ENCODE peak calls at places on chromosome 5, in seven cellular contexts. T, C, E, U, X, G and H are unnamed samples.

GRCh38 chr5:1052641-1053390 is 44.2 kb downstream of the NKD2 start:
- DNase-seq in T (no peak), C (no peak), E (peak; percentile 30), U (peak; percentile 45), X (no peak), G (no peak), H (no peak)

GRCh38 chr5:84430863-84431663 is 46.4 kb upstream of the EDIL3 start:
- DNase-seq in T (no peak), C (no peak), E (no peak), U (no peak), X (no peak), G (no peak), H (no peak)

GRCh38 chr5:32713396-32714381 is 2.6 kb downstream of the NPR3 start:
- DNase-seq in T (no peak), C (no peak), E (no peak), U (no peak), X (peak; percentile 50), G (no peak), H (no peak)

GRCh38 chr5:2902742-2903297 is 151.3 kb upstream of the IRX2 start:
- DNase-seq in T (no peak), C (no peak), E (no peak), U (no peak), X (no peak), G (no peak), H (no peak)

GRCh38 chr5:65742565-65743231 is 20.7 kb downstream of the NLN start:
- DNase-seq in T (peak; percentile 21), C (peak; percentile 64), E (peak; percentile 56), U (peak; percentile 60), X (no peak), G (no peak), H (peak; percentile 63)

GRCh38 chr5:5490774-5491347 is 68.4 kb downstream of the ICE1 start:
- DNase-seq in T (no peak), C (no peak), E (no peak), U (no peak), X (no peak), G (no peak), H (no peak)

GRCh38 chr5:101878190-101878589 is 417.9 kb downstream of the SLCO4C1 start:
- DNase-seq in T (no peak), C (no peak), E (no peak), U (no peak), X (no peak), G (no peak), H (no peak)

GRCh38 chr5:55897905-55898304 is 46.7 kb downstream of the IL31RA start:
- DNase-seq in T (no peak), C (no peak), E (no peak), U (no peak), X (no peak), G (no peak), H (no peak)

GRCh38 chr5:176447538-176447981 is 625 bp upstream of the FAF2 start:
- DNase-seq in T (no peak), C (no peak), E (no peak), U (no peak), X (peak; percentile 66), G (no peak), H (no peak)

DNA sequence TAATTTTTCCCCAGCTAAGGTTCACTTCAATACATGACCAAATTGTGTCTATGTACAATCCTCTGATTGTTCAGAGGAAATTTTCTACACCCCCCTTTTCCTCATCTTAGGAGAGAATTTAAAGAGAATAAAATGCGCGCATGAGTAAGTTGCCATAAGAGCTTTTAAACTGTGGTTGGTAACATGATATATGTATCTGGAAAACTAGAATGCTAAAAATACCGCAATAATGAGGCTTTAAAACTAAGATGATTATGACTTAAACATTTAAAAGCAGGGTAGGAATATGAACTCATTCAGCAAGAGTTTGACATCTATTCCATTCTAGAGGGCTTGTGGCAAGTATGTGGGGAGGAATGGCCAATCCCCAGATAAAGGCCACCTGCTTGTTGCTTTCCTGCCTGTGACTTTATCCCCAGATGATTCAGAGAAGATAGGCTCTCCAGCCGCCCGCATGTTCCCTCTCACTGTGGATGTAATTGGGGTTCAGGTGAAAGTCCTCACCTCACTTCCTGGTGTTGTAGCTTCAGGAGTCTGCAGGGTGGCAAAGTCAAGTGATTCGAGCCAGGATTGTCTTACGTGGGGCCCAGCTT is 26.5 kb upstream of the BASP1 start:
- DNase-seq in T (no peak), C (no peak), E (no peak), U (no peak), X (no peak), G (no peak), H (no peak)
- TF ChIP-seq CTCF in T (no peak), C (no peak), E (peak; percentile 45), U (no peak), X (no peak), G (no peak), H (no peak)

GRCh38 chr5:7805379-7805778 is 45.6 kb downstream of the CFAP90 start:
- DNase-seq in T (no peak), C (peak; percentile 36), E (no peak), U (no peak), X (no peak), G (no peak), H (no peak)
- TF ChIP-seq CTCF in T (peak; percentile 32), C (peak; percentile 35), E (peak; percentile 56), U (peak; percentile 9), X (peak; percentile 41), G (no peak), H (peak; percentile 55)

GRCh38 chr5:23208959-23209431 is 298.4 kb upstream of the PRDM9 start:
- DNase-seq in T (peak; percentile 9), C (peak; percentile 34), E (peak; percentile 42), U (peak; percentile 68), X (peak; percentile 23), G (no peak), H (peak; percentile 42)
- TF ChIP-seq CTCF in T (peak; percentile 72), C (peak; percentile 50), E (peak; percentile 86), U (peak; percentile 56), X (peak; percentile 71), G (no peak), H (peak; percentile 76)

DNA sequence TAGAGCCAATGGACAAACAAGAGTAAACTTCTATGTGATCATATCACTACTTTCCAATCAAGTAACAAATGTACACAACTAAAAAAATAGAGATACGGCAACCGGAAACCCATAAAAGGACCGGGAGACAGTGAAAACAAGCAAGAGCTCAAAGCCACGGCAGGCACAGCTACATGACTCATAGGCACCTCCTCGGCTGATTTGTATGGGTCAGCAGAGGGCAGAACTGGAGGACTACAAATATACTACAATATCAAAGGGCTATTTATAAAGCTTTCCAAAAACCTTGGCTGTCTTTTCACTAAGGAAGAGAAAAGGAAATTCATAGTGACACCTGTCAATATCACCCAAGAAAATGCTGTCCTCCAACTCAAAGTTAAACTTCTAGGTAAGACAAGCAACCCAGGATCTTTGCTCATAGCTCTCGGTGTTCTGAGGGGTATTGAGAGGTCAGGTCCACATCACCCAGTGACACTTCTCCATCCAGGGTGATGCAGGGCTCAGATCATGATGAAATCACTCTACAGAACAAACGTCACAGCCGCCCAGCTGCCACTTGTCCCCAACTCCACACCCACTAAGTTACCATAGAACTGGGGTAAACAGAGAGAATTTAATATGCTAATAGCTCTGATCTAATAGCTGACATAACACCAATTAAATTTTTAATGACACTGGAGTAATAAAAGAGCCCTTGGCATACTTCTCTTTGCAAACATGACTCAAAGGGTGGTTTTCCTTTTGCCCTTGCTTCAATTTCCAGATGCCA is 41.3 kb downstream of the PFDN1 start:
- DNase-seq in T (no peak), C (no peak), E (no peak), U (peak; percentile 83), X (no peak), G (no peak), H (peak; percentile 34)
- TF ChIP-seq CTCF in T (no peak), C (no peak), E (no peak), U (no peak), X (no peak), G (no peak), H (no peak)

GRCh38 chr5:7078901-7079300 is 317.0 kb upstream of the ADCY2 start:
- DNase-seq in T (no peak), C (peak; percentile 3), E (peak; percentile 1), U (peak; percentile 8), X (peak; percentile 41), G (no peak), H (no peak)
- TF ChIP-seq CTCF in T (no peak), C (peak; percentile 14), E (peak; percentile 58), U (no peak), X (peak; percentile 41), G (no peak), H (no peak)

GRCh38 chr5:151682751-151683331 is 3.9 kb downstream of the SPARC start:
- DNase-seq in T (no peak), C (no peak), E (no peak), U (no peak), X (no peak), G (no peak), H (no peak)

GRCh38 chr5:151683444-151683843 is 3.3 kb downstream of the SPARC start:
- DNase-seq in T (no peak), C (no peak), E (no peak), U (no peak), X (no peak), G (no peak), H (no peak)

GRCh38 chr5:151680944-151681427 is 5.7 kb downstream of the SPARC start:
- DNase-seq in T (no peak), C (no peak), E (no peak), U (no peak), X (no peak), G (no peak), H (no peak)

GRCh38 chr5:151683936-151684586 is 2.7 kb downstream of the SPARC start:
- DNase-seq in T (no peak), C (no peak), E (no peak), U (no peak), X (no peak), G (no peak), H (no peak)

GRCh38 chr5:151682240-151682639 is 4.5 kb downstream of the SPARC start:
- DNase-seq in T (no peak), C (no peak), E (no peak), U (no peak), X (no peak), G (no peak), H (no peak)
- TF ChIP-seq CTCF in T (no peak), C (no peak), E (no peak), U (no peak), X (no peak), G (no peak), H (no peak)

GRCh38 chr5:72785796-72786195 is 30.7 kb upstream of the TNPO1 start:
- DNase-seq in T (no peak), C (no peak), E (no peak), U (no peak), X (no peak), G (no peak), H (no peak)

GRCh38 chr5:72786676-72787075 is 29.8 kb upstream of the TNPO1 start:
- DNase-seq in T (no peak), C (no peak), E (no peak), U (no peak), X (no peak), G (no peak), H (no peak)

GRCh38 chr5:72788851-72789505 is 27.5 kb upstream of the TNPO1 start:
- DNase-seq in T (no peak), C (no peak), E (no peak), U (peak; percentile 77), X (no peak), G (no peak), H (no peak)

DNA sequence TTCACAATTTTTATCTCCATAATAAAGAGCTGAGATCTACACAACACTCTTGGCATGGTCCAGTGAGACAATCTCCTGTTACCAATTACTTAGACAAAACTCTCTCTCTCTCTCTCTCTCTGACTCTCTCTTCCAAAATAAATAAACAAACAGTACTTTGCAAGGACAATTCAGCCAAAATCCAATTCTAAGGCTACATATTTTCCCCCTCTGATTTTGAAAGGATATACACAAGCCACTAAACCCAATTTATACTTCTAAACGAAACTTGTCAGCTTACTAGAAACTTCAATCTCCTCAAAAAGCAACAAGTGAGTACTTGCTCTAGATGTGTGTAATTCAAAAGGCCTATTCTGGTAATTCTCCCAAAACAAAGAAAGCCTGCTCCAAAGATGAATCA is 26.3 kb upstream of the TNPO1 start:
- DNase-seq in T (no peak), C (no peak), E (no peak), U (no peak), X (no peak), G (no peak), H (no peak)
- TF ChIP-seq CTCF in T (no peak), C (no peak), E (no peak), U (no peak), X (no peak), G (no peak), H (no peak)